ENCODE peak calls at places on chromosomes 6 and 20, in nine cellular contexts. P is brain microvascular endothelial cell, F is AG04450, H is cardiac fibroblast, E is AG04449, Y is Calu3, B is GM12864, U is Peyer's patch, T is chondrocyte. Z is an unnamed sample.

GRCh38 chr6:154428892-154429291 is 72.3 kb upstream of the IPCEF1 start:
- DNase-seq in E (no peak), Y (no peak), B (no peak), T (no peak), P (no peak), U (no peak), H (peak), F (no peak), Z (no peak)

GRCh38 chr6:125945378-125946141 is 11.0 kb upstream of the HINT3 start:
- DNase-seq in T (no peak), U (no peak), F (no peak), E (no peak), P (peak), H (peak), Y (no peak), B (no peak), Z (no peak)

GRCh38 chr20:10639051-10639761 is 34.6 kb downstream of the JAG1 start:
- DNase-seq in Y (no peak), U (no peak), T (no peak), F (no peak), E (no peak), B (no peak), P (no peak), H (no peak), Z (no peak)

GRCh38 chr6:16688984-16689636 is 72.2 kb downstream of the ATXN1 start:
- DNase-seq in E (peak), T (no peak), F (peak), Y (no peak), U (no peak), P (peak), B (no peak), H (peak), Z (no peak)

GRCh38 chr20:34956751-34957472 is 1.2 kb downstream of the MYH7B start:
- DNase-seq in Y (no peak), B (no peak), E (no peak), U (no peak), H (no peak), P (no peak), F (no peak), T (no peak), Z (no peak)

GRCh38 chr6:8194499-8194898 is 92.2 kb upstream of the EEF1E1 start:
- DNase-seq in B (no peak), F (no peak), H (peak), P (peak), T (no peak), Y (no peak), E (no peak), U (no peak), Z (no peak)

GRCh38 chr20:53809242-53809641 is 215.6 kb upstream of the ZNF217 start:
- DNase-seq in H (no peak), B (no peak), T (no peak), U (no peak), E (no peak), Y (no peak), F (no peak), P (no peak), Z (no peak)

GRCh38 chr20:4604580-4604979 is 117.1 kb upstream of the PRND start:
- DNase-seq in B (no peak), U (no peak), H (no peak), Y (no peak), E (no peak), F (no peak), T (no peak), P (no peak), Z (no peak)

GRCh38 chr6:155120034-155120433 is 124.9 kb downstream of the TIAM2 start:
- DNase-seq in F (no peak), E (no peak), Y (no peak), H (no peak), P (no peak), B (no peak), U (no peak), T (no peak), Z (no peak)

GRCh38 chr6:128570439-128571063 is 50.2 kb upstream of the PTPRK start:
- DNase-seq in P (no peak), T (no peak), Y (peak), B (no peak), U (no peak), H (no peak), E (no peak), F (no peak), Z (no peak)

GRCh38 chr20:53949319-53949839 is 121.0 kb downstream of the BCAS1 start:
- DNase-seq in F (no peak), Y (peak), E (peak), T (no peak), B (no peak), P (peak), H (peak), U (no peak), Z (peak)

GRCh38 chr6:170048615-170049256 is 242.1 kb downstream of the DLL1 start:
- DNase-seq in P (no peak), E (no peak), F (no peak), B (no peak), Y (no peak), H (no peak), T (peak), U (peak), Z (no peak)

GRCh38 chr20:63411151-63411897 is 50.2 kb upstream of the CHRNA4 start:
- DNase-seq in Y (no peak), E (no peak), T (no peak), H (no peak), F (no peak), P (no peak), B (no peak), U (no peak), Z (no peak)

GRCh38 chr20:49938173-49939163 is 2.3 kb downstream of the RNF114 start:
- DNase-seq in B (no peak), E (no peak), P (peak), F (peak), H (peak), T (peak), Y (no peak), U (no peak), Z (no peak)

GRCh38 chr20:38727602-38728236 is 3.4 kb downstream of the SLC32A1 start:
- DNase-seq in U (no peak), Y (no peak), H (no peak), E (no peak), F (no peak), B (no peak), P (no peak), T (no peak), Z (peak)

GRCh38 chr6:116266803-116267202 is 12.9 kb downstream of the TSPYL1 start:
- DNase-seq in Y (no peak), U (no peak), B (no peak), E (no peak), F (no peak), H (peak), T (no peak), P (no peak), Z (no peak)

GRCh38 chr6:5214570-5215052 is 46.1 kb downstream of the LYRM4 start:
- DNase-seq in U (no peak), F (peak), H (peak), Y (peak), T (no peak), E (no peak), B (no peak), P (peak), Z (no peak)

GRCh38 chr6:160388922-160389321 is 40.7 kb downstream of the SLC22A3 start:
- DNase-seq in P (no peak), E (no peak), T (no peak), U (no peak), H (peak), B (no peak), Y (no peak), F (no peak), Z (no peak)

DNA sequence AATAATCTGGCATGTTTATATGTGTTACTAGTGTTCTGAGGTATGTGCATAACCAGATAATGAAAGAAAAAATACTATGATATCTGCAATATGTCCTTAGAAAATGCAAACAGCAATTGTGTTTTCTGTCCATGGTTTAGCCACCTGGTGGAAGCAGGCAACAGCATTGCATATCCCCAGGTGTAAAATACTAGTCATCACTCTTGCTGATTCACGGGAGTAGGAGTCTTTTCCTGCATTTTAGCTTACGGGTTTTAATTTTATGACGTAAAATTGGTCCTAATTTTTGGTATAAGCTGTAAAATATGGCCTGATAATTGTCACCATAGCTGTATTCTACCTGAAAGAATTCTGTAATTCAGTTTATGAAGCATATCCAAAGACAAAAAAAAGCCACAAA is 2.5 kb downstream of the RNF182 start:
- DNase-seq in P (no peak), E (no peak), B (no peak), Y (no peak), U (no peak), F (no peak), T (no peak), H (no peak), Z (no peak)
- TF ChIP-seq CTCF in P (no peak), E (no peak), B (no peak), Y (no peak), U (no peak), F (peak), T (peak), H (no peak), Z (no peak)

DNA sequence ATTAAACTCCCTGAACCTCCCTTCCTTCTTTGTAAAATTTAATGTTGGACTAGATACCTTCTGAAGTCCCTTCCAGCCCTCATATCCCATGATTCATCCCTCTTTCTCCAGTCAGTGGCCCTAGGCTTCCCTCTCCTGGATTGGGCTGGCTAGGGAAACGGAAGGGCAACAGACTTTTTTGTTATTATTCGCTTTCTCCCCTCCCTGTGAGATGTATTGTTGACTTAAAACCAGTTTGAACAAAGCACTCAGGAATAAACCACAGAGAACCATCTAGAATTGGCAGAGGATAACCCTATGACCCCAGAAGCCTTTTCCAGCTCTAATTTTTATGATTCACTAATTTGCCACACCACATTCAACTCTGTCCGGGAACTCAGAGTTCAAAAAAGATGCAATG is 239.7 kb upstream of the SUPT3H start:
- DNase-seq in B (no peak), T (no peak), Y (no peak), F (no peak), U (no peak), H (peak), E (no peak), P (no peak), Z (no peak)
- TF ChIP-seq CTCF in B (no peak), T (peak), Y (no peak), F (no peak), U (no peak), H (no peak), E (peak), P (peak), Z (no peak)

GRCh38 chr6:43386492-43386891 is 17.0 kb upstream of the ZNF318 start:
- DNase-seq in F (no peak), E (no peak), Y (no peak), H (no peak), B (no peak), T (no peak), P (no peak), U (no peak), Z (no peak)
- TF ChIP-seq CTCF in F (peak), E (peak), Y (no peak), H (no peak), B (no peak), T (peak), P (no peak), U (no peak), Z (no peak)

GRCh38 chr6:150036081-150036480 is 10.7 kb upstream of the RAET1L start:
- DNase-seq in P (no peak), Y (no peak), B (no peak), H (no peak), T (no peak), E (no peak), F (no peak), U (no peak), Z (no peak)

GRCh38 chr6:150043096-150043495 is 17.8 kb upstream of the RAET1L start:
- DNase-seq in P (no peak), H (no peak), U (no peak), B (no peak), F (no peak), Y (no peak), E (no peak), T (no peak), Z (no peak)

GRCh38 chr6:150033197-150033771 is 8.0 kb upstream of the RAET1L start:
- DNase-seq in Y (no peak), F (no peak), B (no peak), U (no peak), E (no peak), H (peak), T (no peak), P (no peak), Z (no peak)

GRCh38 chr6:150037526-150038201 is 12.3 kb upstream of the RAET1L start:
- DNase-seq in P (no peak), F (no peak), H (no peak), U (no peak), Y (no peak), B (no peak), T (no peak), E (no peak), Z (no peak)

DNA sequence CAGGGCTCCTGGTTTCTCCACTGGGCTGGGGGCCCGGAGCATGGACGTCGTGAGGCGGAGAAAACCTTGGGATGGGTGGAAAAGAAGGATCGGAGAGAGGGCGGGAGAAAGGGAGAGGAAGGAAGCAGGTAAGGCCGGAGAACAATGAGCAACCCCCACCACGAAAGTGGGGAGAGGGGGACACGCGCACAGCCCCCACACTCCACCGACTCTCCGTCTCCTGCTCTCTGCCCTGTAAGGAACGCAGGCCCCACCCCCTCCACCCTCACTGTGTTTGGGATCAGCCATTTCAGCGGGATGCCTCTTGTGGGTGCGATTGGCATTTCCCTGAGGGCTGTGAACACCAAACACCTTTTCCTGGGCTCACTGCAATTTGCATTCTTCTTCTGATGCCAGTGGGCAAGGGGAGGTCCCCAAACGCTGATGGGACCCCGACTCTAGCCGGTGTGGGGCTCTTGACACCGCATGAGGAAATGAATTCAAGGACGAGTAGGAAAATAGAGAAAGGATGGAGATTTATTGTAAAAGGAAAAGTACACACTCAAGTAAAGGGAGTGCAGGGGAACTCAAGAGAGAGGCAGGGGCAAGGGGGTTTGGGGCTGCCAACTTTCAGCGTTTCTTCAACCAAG is 13.0 kb upstream of the RAET1L start:
- DNase-seq in E (no peak), F (no peak), P (no peak), B (no peak), U (no peak), T (no peak), Y (no peak), H (no peak), Z (no peak)
- TF ChIP-seq CTCF in E (no peak), F (no peak), P (no peak), B (no peak), U (no peak), T (no peak), Y (no peak), H (no peak), Z (no peak)

DNA sequence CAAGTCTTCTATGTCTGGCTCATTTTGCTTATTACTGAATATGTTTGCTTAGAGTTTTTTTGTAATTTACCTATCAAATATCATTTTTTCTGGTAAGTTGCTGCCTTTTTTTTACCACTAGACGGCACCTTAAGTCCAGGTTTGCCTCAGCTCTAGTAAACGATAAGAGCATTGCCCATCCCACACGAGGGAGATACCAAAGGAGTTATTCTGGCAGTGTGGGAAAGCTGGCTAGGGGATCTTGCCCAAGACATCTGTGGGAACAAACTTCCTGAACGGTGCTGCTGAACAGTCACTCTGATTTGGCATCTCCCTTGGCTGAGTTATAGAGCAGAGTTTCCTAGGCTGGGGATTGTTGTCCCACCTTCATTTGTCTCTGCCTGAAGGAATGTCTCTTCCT is 306.4 kb downstream of the COL12A1 start:
- DNase-seq in Y (no peak), B (no peak), T (no peak), H (peak), E (no peak), P (peak), F (no peak), U (no peak), Z (no peak)
- TF ChIP-seq CTCF in Y (no peak), B (peak), T (peak), H (peak), E (no peak), P (peak), F (peak), U (no peak), Z (no peak)

DNA sequence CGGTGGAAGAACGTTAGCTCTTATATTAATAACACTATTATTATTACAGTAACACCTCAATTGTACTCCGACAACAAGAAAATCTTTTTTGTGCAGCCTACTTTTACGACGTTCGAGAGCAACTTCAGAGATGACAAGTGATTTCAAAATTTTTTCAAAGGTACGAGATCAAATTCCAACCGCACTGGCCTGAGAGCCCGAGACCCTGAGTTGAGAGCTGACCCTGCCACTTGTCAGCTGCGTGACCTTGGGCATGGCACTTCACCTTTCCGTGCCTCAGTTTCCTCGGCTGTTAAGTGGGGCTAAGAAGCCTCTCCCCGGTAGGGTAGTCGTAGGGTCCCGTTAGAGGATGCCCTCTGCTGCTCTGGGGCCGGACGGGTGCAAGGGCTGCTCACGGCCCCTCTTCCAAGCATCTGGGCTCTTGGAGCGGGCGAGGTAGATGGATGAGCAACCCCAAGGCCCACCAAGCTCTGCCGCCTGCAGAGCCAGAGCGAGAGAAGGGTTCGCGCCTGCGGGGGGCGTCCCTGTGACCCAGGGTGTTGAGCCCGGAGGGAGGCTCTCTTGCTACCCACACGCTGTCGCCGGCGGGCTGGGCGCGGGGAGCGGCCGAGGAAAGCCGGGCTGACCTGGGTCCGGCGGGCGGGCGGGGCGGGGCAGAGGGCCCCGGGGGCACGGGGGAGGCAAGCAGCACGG is 510 bp downstream of the NDRG3 start:
- DNase-seq in F (no peak), Y (no peak), H (no peak), U (no peak), B (no peak), T (no peak), P (peak), E (no peak), Z (no peak)
- TF ChIP-seq CTCF in F (peak), Y (no peak), H (no peak), U (no peak), B (no peak), T (no peak), P (no peak), E (peak), Z (no peak)

DNA sequence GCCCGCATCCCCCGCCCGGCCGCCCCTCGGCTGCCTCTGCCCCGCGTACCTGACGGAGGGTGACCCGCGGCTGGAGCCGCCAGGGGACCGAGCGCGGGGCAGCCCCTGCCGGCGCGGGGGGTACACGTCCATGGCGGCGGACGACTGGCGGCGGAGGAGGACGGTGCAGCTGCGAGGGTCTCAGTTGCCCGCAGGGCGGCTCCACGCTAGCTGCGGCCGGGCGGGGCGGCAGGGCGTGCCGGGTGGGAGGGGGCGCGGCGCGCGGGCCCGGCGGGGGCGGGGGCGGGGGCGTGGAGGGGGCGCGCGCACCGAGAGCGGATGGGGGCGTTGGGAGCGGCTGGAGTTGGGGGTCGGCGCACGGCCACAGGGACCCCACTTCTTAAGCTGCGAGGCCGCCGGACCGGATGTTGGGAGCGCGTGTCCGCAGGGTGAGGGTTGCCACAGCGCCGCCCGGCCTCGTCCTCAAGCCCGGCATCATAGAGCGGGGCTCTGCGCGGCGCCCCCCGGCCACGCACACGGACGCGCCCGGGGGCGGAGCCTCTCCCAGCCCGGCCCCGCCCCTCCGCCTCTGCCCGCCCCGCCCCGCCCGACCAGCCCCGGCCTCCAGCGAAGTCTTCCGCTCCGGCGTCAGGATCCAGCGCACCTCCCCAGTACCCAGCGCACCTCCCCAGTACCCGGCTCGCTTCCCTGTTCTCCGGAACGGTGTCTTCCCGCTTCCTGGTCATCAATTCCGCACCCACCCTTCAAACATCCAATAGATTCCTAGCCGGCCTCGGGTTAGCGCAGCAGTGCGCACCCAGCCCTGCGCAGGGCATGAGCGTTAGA is at the start of gene DNAAF9:
- DNase-seq in F (no peak), Y (peak), B (no peak), E (no peak), H (peak), U (peak), T (no peak), P (peak), Z (peak)
- TF ChIP-seq CTCF in F (no peak), Y (no peak), B (peak), E (peak), H (peak), U (no peak), T (peak), P (peak), Z (no peak)

GRCh38 chr6:35388772-35389352 is 46.5 kb downstream of the PPARD start:
- DNase-seq in U (no peak), T (no peak), H (no peak), Y (no peak), P (no peak), E (no peak), B (no peak), F (no peak), Z (no peak)

GRCh38 chr6:35388023-35388422 is 45.7 kb downstream of the PPARD start:
- DNase-seq in Y (no peak), U (no peak), P (no peak), B (no peak), H (no peak), F (no peak), E (no peak), T (no peak), Z (no peak)

GRCh38 chr6:35392773-35393672 is 50.7 kb downstream of the PPARD start:
- DNase-seq in P (no peak), B (no peak), E (no peak), F (no peak), Y (no peak), H (no peak), T (no peak), U (no peak), Z (no peak)

GRCh38 chr6:35392111-35392702 is 49.8 kb downstream of the PPARD start:
- DNase-seq in P (no peak), H (no peak), E (no peak), U (peak), Y (peak), F (no peak), B (no peak), T (no peak), Z (no peak)

GRCh38 chr6:35391240-35391968 is 49.0 kb downstream of the PPARD start:
- DNase-seq in H (peak), B (no peak), F (peak), T (no peak), Y (peak), E (peak), P (peak), U (no peak), Z (no peak)
- TF ChIP-seq CTCF in H (no peak), B (no peak), F (peak), T (peak), Y (no peak), E (peak), P (peak), U (no peak), Z (no peak)